ENCODE peak calls at places on chromosomes 11 and 22, in four cellular contexts. N is CD8-positive, alpha-beta memory T cell; D is RPMI7951; X is LHCN-M2. U is an unnamed sample.

GRCh38 chr22:41223535-41223934 is 17.2 kb downstream of the CHADL start:
- DNase-seq in N (no peak), D (no peak), X (no peak), U (no peak)

GRCh38 chr11:88484873-88485621 is 147.5 kb upstream of the CTSC start:
- DNase-seq in N (peak), D (peak), X (peak), U (peak)

GRCh38 chr11:73239571-73240189 is 21.6 kb downstream of the P2RY2 start:
- DNase-seq in N (no peak), D (peak), X (no peak), U (no peak)

GRCh38 chr11:75346912-75347647 is 4.4 kb downstream of the ARRB1 start:
- DNase-seq in N (no peak), D (peak), X (no peak), U (peak)

GRCh38 chr22:48316245-48316875 is 1511.3 kb downstream of the BRD1 start:
- DNase-seq in N (no peak), D (no peak), X (no peak), U (no peak)

GRCh38 chr11:59429924-59430516 is 3.8 kb upstream of the OR5A2 start:
- DNase-seq in N (no peak), D (peak), X (peak), U (peak)

GRCh38 chr11:77294040-77294439 is 7.4 kb downstream of the GDPD4 start:
- DNase-seq in N (no peak), D (no peak), X (no peak), U (no peak)

GRCh38 chr11:3684787-3685186 is 13.6 kb upstream of the CHRNA10 start:
- DNase-seq in N (no peak), D (no peak), X (no peak), U (no peak)

GRCh38 chr11:117239295-117239694 is 6.8 kb downstream of the RNF214 start:
- DNase-seq in N (no peak), D (peak), X (peak), U (peak)

GRCh38 chr22:46654927-46655595 is 34.9 kb downstream of the GRAMD4 start:
- DNase-seq in N (no peak), D (no peak), X (no peak), U (no peak)

GRCh38 chr22:45451988-45452387 is 38.5 kb downstream of the RIBC2 start:
- DNase-seq in N (no peak), D (no peak), X (no peak), U (no peak)

GRCh38 chr11:77147668-77148321 is 19.7 kb downstream of the MYO7A start:
- DNase-seq in N (peak), D (peak), X (no peak), U (no peak)

GRCh38 chr11:66766681-66767080 is 37.7 kb upstream of the SPTBN2 start:
- DNase-seq in N (no peak), D (no peak), X (no peak), U (no peak)

GRCh38 chr11:57792870-57793269 is 31.3 kb downstream of the CTNND1 start:
- DNase-seq in N (no peak), D (peak), X (no peak), U (peak)

GRCh38 chr11:47946682-47947575 is 33.4 kb upstream of the PTPRJ start:
- DNase-seq in N (no peak), D (peak), X (peak), U (peak)

GRCh38 chr11:33642461-33643166 is 58.0 kb downstream of the C11orf91 start:
- DNase-seq in N (no peak), D (no peak), X (no peak), U (peak)

GRCh38 chr11:35507688-35508087 is 17.7 kb downstream of the PAMR1 start:
- DNase-seq in N (no peak), D (peak), X (no peak), U (peak)

GRCh38 chr22:19106886-19107729 is 15.1 kb downstream of the DGCR2 start:
- DNase-seq in N (no peak), D (peak), X (peak), U (no peak)

GRCh38 chr11:12803086-12803826 is 129.0 kb downstream of the TEAD1 start:
- DNase-seq in N (no peak), D (peak), X (peak), U (peak)

GRCh38 chr11:112513936-112514716 is 253.5 kb upstream of the PLET1 start:
- DNase-seq in N (no peak), D (no peak), X (no peak), U (no peak)

GRCh38 chr11:11022126-11022730 is 164.4 kb upstream of the ZBED5 start:
- DNase-seq in N (no peak), D (peak), X (peak), U (no peak)

GRCh38 chr11:71252782-71253730 is 679 bp upstream of the SHANK2 start:
- DNase-seq in N (no peak), D (no peak), X (peak), U (no peak)

GRCh38 chr22:42077486-42078125 is 1.9 kb upstream of the SMDT1 start:
- DNase-seq in N (no peak), D (no peak), X (no peak), U (no peak)

GRCh38 chr11:57546869-57547518 is 9.6 kb downstream of the SMTNL1 start:
- DNase-seq in N (no peak), D (peak), X (peak), U (peak)

GRCh38 chr11:70118642-70119041 is 40.5 kb downstream of the ANO1 start:
- DNase-seq in N (no peak), D (no peak), X (no peak), U (no peak)

GRCh38 chr11:76599041-76600013 is 71.2 kb downstream of the LRRC32 start:
- DNase-seq in N (peak), D (peak), X (no peak), U (peak)

GRCh38 chr11:76654310-76654851 is 16.2 kb downstream of the LRRC32 start:
- DNase-seq in N (no peak), D (peak), X (no peak), U (no peak)

GRCh38 chr11:119643878-119644225 is 85.1 kb downstream of the NECTIN1 start:
- DNase-seq in N (no peak), D (peak), X (no peak), U (no peak)

GRCh38 chr11:44094260-44094868 is 1.1 kb upstream of the EXT2 start:
- DNase-seq in N (peak), D (peak), X (peak), U (peak)

GRCh38 chr11:133753150-133753549 is 92.2 kb downstream of the SPATA19 start:
- DNase-seq in N (no peak), D (no peak), X (no peak), U (no peak)

GRCh38 chr22:18056802-18057474 is 20.9 kb upstream of the PEX26 start:
- DNase-seq in N (no peak), D (no peak), X (no peak), U (no peak)

GRCh38 chr11:121497176-121497995 is 44.6 kb upstream of the SORL1-AS1 start:
- DNase-seq in N (no peak), D (no peak), X (no peak), U (no peak)

GRCh38 chr11:335779-336665 is 15.4 kb upstream of the IFITM3 start:
- DNase-seq in N (no peak), D (no peak), X (peak), U (no peak)

GRCh38 chr11:62889484-62890437 is 9.1 kb downstream of the SLC3A2 start:
- DNase-seq in N (peak), D (no peak), X (peak), U (no peak)

GRCh38 chr11:69671734-69672465 is 3.3 kb downstream of the LTO1 start:
- DNase-seq in N (no peak), D (no peak), X (no peak), U (no peak)

GRCh38 chr11:87292598-87292997 is 254.9 kb downstream of the TMEM135 start:
- DNase-seq in N (no peak), D (no peak), X (no peak), U (no peak)

GRCh38 chr11:14308114-14308896 is 50.7 kb downstream of the RRAS2 start:
- DNase-seq in N (no peak), D (peak), X (peak), U (peak)

GRCh38 chr11:132999031-132999430 is 533.3 kb downstream of the OPCML start:
- DNase-seq in N (no peak), D (no peak), X (no peak), U (no peak)

GRCh38 chr11:19980388-19980787 is 179.9 kb downstream of the DBX1 start:
- DNase-seq in N (no peak), D (no peak), X (no peak), U (no peak)

GRCh38 chr22:32204211-32204855 is 540 bp downstream of the RFPL2 start:
- DNase-seq in N (no peak), D (no peak), X (no peak), U (no peak)

U was measured in HT1080.